ENCODE peak calls at places on chromosomes 1 and 21, in five cellular contexts. One of them, this sample, is unnamed.

GRCh38 chr1:100168051-100168450 is 10.0 kb downstream of the LRRC39 start:
- DNase-seq in HEK293T: no peak
- DNase-seq in heart left ventricle: no peak
- DNase-seq in endothelial cell of umbilical vein: no peak
- DNase-seq in C1 segment of cervical spinal cord: no peak
- DNase-seq in this sample: no peak

GRCh38 chr1:2821970-2822620 is 20.6 kb upstream of the TTC34 start:
- DNase-seq in HEK293T: peak
- DNase-seq in heart left ventricle: peak
- DNase-seq in endothelial cell of umbilical vein: no peak
- DNase-seq in C1 segment of cervical spinal cord: no peak
- DNase-seq in this sample: no peak

GRCh38 chr1:40141878-40142535 is 19.2 kb upstream of the RLF start:
- DNase-seq in HEK293T: no peak
- DNase-seq in heart left ventricle: no peak
- DNase-seq in endothelial cell of umbilical vein: no peak
- DNase-seq in C1 segment of cervical spinal cord: no peak
- DNase-seq in this sample: no peak

GRCh38 chr1:202254454-202255252 is 61.1 kb downstream of the LGR6 start:
- DNase-seq in HEK293T: no peak
- DNase-seq in heart left ventricle: no peak
- DNase-seq in endothelial cell of umbilical vein: no peak
- DNase-seq in C1 segment of cervical spinal cord: no peak
- DNase-seq in this sample: peak

GRCh38 chr1:101653482-101653946 is 343.2 kb downstream of the OLFM3 start:
- DNase-seq in HEK293T: peak
- DNase-seq in heart left ventricle: no peak
- DNase-seq in endothelial cell of umbilical vein: peak
- DNase-seq in C1 segment of cervical spinal cord: no peak
- DNase-seq in this sample: no peak

GRCh38 chr1:31657020-31657804 is 12.5 kb upstream of the PEF1 start:
- DNase-seq in HEK293T: no peak
- DNase-seq in heart left ventricle: no peak
- DNase-seq in endothelial cell of umbilical vein: no peak
- DNase-seq in C1 segment of cervical spinal cord: no peak
- DNase-seq in this sample: no peak

GRCh38 chr1:1280782-1281481 is 696 bp downstream of the SCNN1D start:
- DNase-seq in HEK293T: no peak
- DNase-seq in heart left ventricle: no peak
- DNase-seq in endothelial cell of umbilical vein: no peak
- DNase-seq in C1 segment of cervical spinal cord: no peak
- DNase-seq in this sample: no peak

GRCh38 chr1:55828031-55828430 is 612.9 kb upstream of the USP24 start:
- DNase-seq in HEK293T: no peak
- DNase-seq in heart left ventricle: no peak
- DNase-seq in endothelial cell of umbilical vein: no peak
- DNase-seq in C1 segment of cervical spinal cord: no peak
- DNase-seq in this sample: no peak

GRCh38 chr1:222750651-222751050 is 13.6 kb downstream of the FAM177B start:
- DNase-seq in HEK293T: no peak
- DNase-seq in heart left ventricle: no peak
- DNase-seq in endothelial cell of umbilical vein: no peak
- DNase-seq in C1 segment of cervical spinal cord: no peak
- DNase-seq in this sample: no peak

GRCh38 chr21:17519208-17519738 is 6.4 kb downstream of the CXADR start:
- DNase-seq in HEK293T: no peak
- DNase-seq in heart left ventricle: no peak
- DNase-seq in endothelial cell of umbilical vein: no peak
- DNase-seq in C1 segment of cervical spinal cord: no peak
- DNase-seq in this sample: no peak

GRCh38 chr1:237873487-237873927 is 17.2 kb downstream of the ZP4 start:
- DNase-seq in HEK293T: peak
- DNase-seq in heart left ventricle: no peak
- DNase-seq in endothelial cell of umbilical vein: no peak
- DNase-seq in C1 segment of cervical spinal cord: no peak
- DNase-seq in this sample: no peak

GRCh38 chr1:54812801-54813478 is 11.8 kb upstream of the TTC22 start:
- DNase-seq in HEK293T: no peak
- DNase-seq in heart left ventricle: no peak
- DNase-seq in endothelial cell of umbilical vein: no peak
- DNase-seq in C1 segment of cervical spinal cord: no peak
- DNase-seq in this sample: no peak

GRCh38 chr1:1079408-1080121 is 5.5 kb upstream of the RNF223 start:
- DNase-seq in HEK293T: peak
- DNase-seq in heart left ventricle: peak
- DNase-seq in endothelial cell of umbilical vein: peak
- DNase-seq in C1 segment of cervical spinal cord: no peak
- DNase-seq in this sample: peak

GRCh38 chr1:206419250-206419649 is 51.0 kb upstream of the IKBKE start:
- DNase-seq in HEK293T: no peak
- DNase-seq in heart left ventricle: no peak
- DNase-seq in endothelial cell of umbilical vein: no peak
- DNase-seq in C1 segment of cervical spinal cord: no peak
- DNase-seq in this sample: no peak

GRCh38 chr1:53733975-53734649 is 4.9 kb downstream of the GLIS1 start:
- DNase-seq in HEK293T: no peak
- DNase-seq in heart left ventricle: no peak
- DNase-seq in endothelial cell of umbilical vein: no peak
- DNase-seq in C1 segment of cervical spinal cord: no peak
- DNase-seq in this sample: no peak

GRCh38 chr1:25641931-25642611 is 25.5 kb downstream of the MAN1C1 start:
- DNase-seq in HEK293T: peak
- DNase-seq in heart left ventricle: no peak
- DNase-seq in endothelial cell of umbilical vein: peak
- DNase-seq in C1 segment of cervical spinal cord: no peak
- DNase-seq in this sample: peak

GRCh38 chr1:179369751-179370341 is 4.1 kb downstream of the AXDND1 start:
- DNase-seq in HEK293T: peak
- DNase-seq in heart left ventricle: no peak
- DNase-seq in endothelial cell of umbilical vein: peak
- DNase-seq in C1 segment of cervical spinal cord: no peak
- DNase-seq in this sample: no peak

GRCh38 chr1:109927908-109928307 is 17.3 kb downstream of the CSF1 start:
- DNase-seq in HEK293T: no peak
- DNase-seq in heart left ventricle: peak
- DNase-seq in endothelial cell of umbilical vein: peak
- DNase-seq in C1 segment of cervical spinal cord: no peak
- DNase-seq in this sample: peak

GRCh38 chr1:205578780-205579571 is 52.8 kb downstream of the ELK4 start:
- DNase-seq in HEK293T: no peak
- DNase-seq in heart left ventricle: no peak
- DNase-seq in endothelial cell of umbilical vein: no peak
- DNase-seq in C1 segment of cervical spinal cord: no peak
- DNase-seq in this sample: peak

GRCh38 chr1:162385280-162385623 is 3.7 kb downstream of the C1orf226 start:
- DNase-seq in HEK293T: no peak
- DNase-seq in heart left ventricle: no peak
- DNase-seq in endothelial cell of umbilical vein: no peak
- DNase-seq in C1 segment of cervical spinal cord: no peak
- DNase-seq in this sample: no peak

GRCh38 chr1:153633161-153633746 is 612 bp upstream of the CHTOP start:
- DNase-seq in HEK293T: peak
- DNase-seq in heart left ventricle: peak
- DNase-seq in endothelial cell of umbilical vein: no peak
- DNase-seq in C1 segment of cervical spinal cord: no peak
- DNase-seq in this sample: no peak

GRCh38 chr1:21379571-21379970 is 60.4 kb upstream of the NBPF3 start:
- DNase-seq in HEK293T: no peak
- DNase-seq in heart left ventricle: no peak
- DNase-seq in endothelial cell of umbilical vein: no peak
- DNase-seq in C1 segment of cervical spinal cord: no peak
- DNase-seq in this sample: no peak

GRCh38 chr1:85608851-85609250 is 28.3 kb downstream of the CCN1 start:
- DNase-seq in HEK293T: no peak
- DNase-seq in heart left ventricle: no peak
- DNase-seq in endothelial cell of umbilical vein: no peak
- DNase-seq in C1 segment of cervical spinal cord: no peak
- DNase-seq in this sample: no peak

GRCh38 chr1:33460947-33461629 is 11.4 kb upstream of the ZSCAN20 start:
- DNase-seq in HEK293T: no peak
- DNase-seq in heart left ventricle: peak
- DNase-seq in endothelial cell of umbilical vein: peak
- DNase-seq in C1 segment of cervical spinal cord: no peak
- DNase-seq in this sample: peak

GRCh38 chr21:39327727-39328126 is 14.3 kb upstream of the BRWD1 start:
- DNase-seq in HEK293T: no peak
- DNase-seq in heart left ventricle: no peak
- DNase-seq in endothelial cell of umbilical vein: no peak
- DNase-seq in C1 segment of cervical spinal cord: no peak
- DNase-seq in this sample: no peak

This sample was measured in tibial artery.